ENCODE peak calls at places on chromosome 2, in eight cellular contexts. N is endodermal cell, L is pancreas, Y is choroid plexus epithelial cell, M is sigmoid colon, T is right lobe of liver, U is mesothelial cell of epicardium, I is fibroblast of villous mesenchyme. F is an unnamed sample.

GRCh38 chr2:232870766-232871371 is 805 bp downstream of the SNORC start:
- DNase-seq in U (no peak), Y (no peak), T (peak; percentile 41), N (no peak), L (no peak), I (no peak), M (peak; percentile 43), F (peak; percentile 50)

GRCh38 chr2:188601927-188602326 is 310.3 kb downstream of the GULP1 start:
- DNase-seq in N (no peak), U (no peak), T (no peak), Y (peak; percentile 15), I (no peak), M (no peak), L (no peak), F (no peak)

GRCh38 chr2:11877764-11878163 is 131.3 kb downstream of the LPIN1 start:
- DNase-seq in T (no peak), U (peak; percentile 2), N (no peak), Y (no peak), I (no peak), L (no peak), M (peak; percentile 8), F (no peak)

GRCh38 chr2:240412975-240413812 is 22.3 kb upstream of the GPC1 start:
- DNase-seq in L (peak; percentile 12), Y (no peak), U (no peak), T (peak; percentile 35), M (peak; percentile 56), N (peak; percentile 29), I (no peak), F (peak; percentile 59)

GRCh38 chr2:63012541-63012940 is 38.1 kb upstream of the OTX1 start:
- DNase-seq in I (peak; percentile 96), U (no peak), N (no peak), Y (peak; percentile 8), M (no peak), T (no peak), L (no peak), F (no peak)

GRCh38 chr2:109318150-109318948 is 189.3 kb downstream of the SH3RF3 start:
- DNase-seq in U (no peak), M (peak; percentile 95), T (no peak), Y (peak; percentile 91), I (peak; percentile 97), N (no peak), L (peak; percentile 53), F (peak; percentile 74)

GRCh38 chr2:33435518-33435917 is 40.9 kb upstream of the RASGRP3 start:
- DNase-seq in I (no peak), Y (no peak), N (no peak), T (no peak), U (no peak), L (no peak), M (no peak), F (no peak)

GRCh38 chr2:234823196-234823876 is 128.5 kb upstream of the SH3BP4 start:
- DNase-seq in U (no peak), I (no peak), M (peak; percentile 77), L (no peak), T (peak; percentile 59), Y (no peak), N (no peak), F (no peak)

GRCh38 chr2:141522702-141523101 is 608.1 kb downstream of the LRP1B start:
- DNase-seq in N (no peak), Y (peak; percentile 6), M (no peak), L (no peak), I (no peak), U (no peak), T (no peak), F (no peak)

GRCh38 chr2:5555636-5556035 is 136.5 kb upstream of the SOX11 start:
- DNase-seq in M (no peak), N (no peak), I (no peak), L (no peak), Y (no peak), U (no peak), T (no peak), F (no peak)

GRCh38 chr2:241865957-241866858 is 3.3 kb upstream of the RTP5 start:
- DNase-seq in M (no peak), N (peak; percentile 83), T (no peak), U (no peak), L (peak; percentile 19), I (no peak), Y (peak; percentile 43), F (no peak)

GRCh38 chr2:169131587-169132512 is 62.5 kb downstream of the DHRS9 start:
- DNase-seq in T (no peak), U (no peak), L (no peak), M (no peak), I (peak; percentile 44), N (no peak), Y (peak; percentile 72), F (no peak)

GRCh38 chr2:101677657-101678056 is 19.9 kb upstream of the MAP4K4 start:
- DNase-seq in U (no peak), N (no peak), L (no peak), M (no peak), Y (no peak), T (no peak), I (no peak), F (no peak)

GRCh38 chr2:46569061-46569560 is 89.7 kb downstream of the TMEM247 start:
- DNase-seq in T (no peak), I (peak; percentile 56), U (no peak), M (no peak), N (no peak), L (no peak), Y (no peak), F (no peak)

GRCh38 chr2:101007415-101008345 is 5.6 kb downstream of the RPL31 start:
- DNase-seq in Y (no peak), U (no peak), N (no peak), T (no peak), L (no peak), I (no peak), M (no peak), F (no peak)

GRCh38 chr2:180991361-180991760 is 11.0 kb downstream of the UBE2E3 start:
- DNase-seq in M (no peak), I (no peak), Y (no peak), U (no peak), L (no peak), N (no peak), T (no peak), F (no peak)
- TF ChIP-seq CTCF in M (no peak), I (no peak), Y (no peak), U (peak; percentile 17), L (no peak), N (peak; percentile 63), T (no peak), F (no peak)

GRCh38 chr2:27127883-27128670 is 4.5 kb downstream of the ABHD1 start:
- DNase-seq in T (no peak), M (peak; percentile 27), I (no peak), L (no peak), Y (no peak), U (no peak), N (no peak), F (no peak)

GRCh38 chr2:27122791-27123190 is 824 bp upstream of the ABHD1 start:
- DNase-seq in I (no peak), Y (no peak), U (no peak), L (no peak), M (peak; percentile 59), T (no peak), N (no peak), F (no peak)

GRCh38 chr2:27126252-27126710 is 2.7 kb downstream of the ABHD1 start:
- DNase-seq in L (no peak), I (no peak), T (peak; percentile 78), M (peak; percentile 19), U (no peak), Y (no peak), N (no peak), F (no peak)

GRCh38 chr2:27125104-27125503 is 1.5 kb downstream of the ABHD1 start:
- DNase-seq in Y (no peak), I (no peak), L (no peak), N (no peak), T (no peak), M (no peak), U (no peak), F (no peak)

DNA sequence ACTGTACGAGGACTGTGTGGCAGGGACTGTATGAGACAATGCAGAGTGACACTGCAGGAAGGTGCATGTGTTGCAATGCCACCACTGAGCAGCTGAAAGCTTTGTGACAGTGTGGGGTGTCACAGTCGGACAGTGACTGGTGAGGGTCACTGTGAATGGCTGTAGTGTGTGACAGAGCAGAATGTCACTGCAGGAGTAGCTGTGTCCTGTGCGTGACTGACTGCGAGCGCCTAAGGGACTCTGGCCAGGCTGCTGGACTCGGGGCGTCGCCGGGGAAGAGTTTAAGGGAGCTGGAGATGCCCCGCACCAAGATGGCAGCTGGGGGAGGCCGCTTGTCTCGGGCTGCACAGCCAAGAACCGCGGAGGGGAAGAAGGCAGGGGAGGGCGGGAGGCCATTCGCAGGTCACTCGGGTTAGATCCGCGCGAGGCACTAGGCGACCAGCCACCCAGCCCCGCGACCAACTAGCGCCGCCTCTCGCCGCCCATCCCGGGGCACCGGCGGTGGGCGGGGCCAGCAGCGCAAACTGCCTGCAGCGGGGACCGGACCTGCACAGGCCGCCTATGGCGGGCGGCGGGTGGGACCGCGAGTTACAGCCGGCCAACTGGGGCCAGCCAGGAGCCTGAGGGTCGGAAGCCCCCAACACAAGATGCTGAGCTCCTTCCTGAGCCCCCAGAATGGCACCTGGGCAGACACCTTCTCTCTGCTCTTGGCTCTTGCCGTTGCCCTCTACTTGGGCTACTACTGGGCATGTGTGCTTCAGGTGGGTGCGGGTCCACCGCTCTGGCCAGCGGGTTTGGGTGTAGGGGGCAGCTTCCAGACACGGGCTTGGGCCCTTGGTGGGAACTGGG is at the start of gene ABHD1:
- DNase-seq in M (peak; percentile 79), U (peak; percentile 69), Y (no peak), N (peak; percentile 86), I (no peak), L (peak; percentile 72), T (peak; percentile 86), F (peak; percentile 85)
- TF ChIP-seq CTCF in M (no peak), U (no peak), Y (no peak), N (no peak), I (no peak), L (no peak), T (no peak), F (no peak)

DNA sequence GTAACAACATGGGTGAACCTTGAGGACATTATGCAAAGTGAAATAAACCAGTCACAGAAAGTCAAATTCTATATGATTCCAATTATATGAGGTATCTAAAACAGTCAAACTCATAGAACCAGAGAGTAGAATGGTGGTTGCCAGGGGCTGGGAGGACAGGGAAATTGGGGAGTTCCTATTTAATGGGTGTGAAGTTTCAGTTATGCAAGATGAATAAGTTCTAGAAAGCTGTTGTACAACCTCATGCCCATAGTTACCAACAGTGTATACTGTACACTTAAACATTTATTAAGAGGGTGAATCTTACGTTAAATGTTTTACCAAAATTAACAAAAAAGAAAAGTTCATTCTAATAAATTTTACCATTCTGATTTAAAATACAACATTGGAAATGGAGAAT is 92.7 kb upstream of the WDSUB1 start:
- DNase-seq in L (no peak), I (no peak), Y (no peak), U (no peak), N (no peak), M (no peak), T (no peak), F (no peak)
- TF ChIP-seq CTCF in L (no peak), I (no peak), Y (no peak), U (no peak), N (no peak), M (no peak), T (no peak), F (no peak)

DNA sequence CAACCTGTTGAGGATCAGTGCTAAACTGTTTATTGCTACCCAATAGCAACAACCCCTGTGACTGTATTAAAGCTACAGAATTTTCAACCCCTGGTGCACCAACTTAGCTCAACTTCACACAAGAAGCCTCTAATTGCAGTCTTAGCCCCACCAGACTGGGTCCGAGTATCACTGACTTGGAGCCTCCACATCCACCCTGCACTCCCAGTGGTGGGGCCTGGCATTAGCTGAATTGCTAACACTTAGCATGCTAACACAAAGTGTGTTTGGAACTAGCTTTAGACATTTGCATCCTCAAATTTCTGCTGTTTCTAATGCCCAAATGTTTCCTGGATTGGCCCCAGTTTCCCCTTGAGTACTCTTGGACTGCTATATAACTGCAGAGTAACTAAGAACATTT is 298.6 kb downstream of the AGPS start:
- DNase-seq in Y (no peak), I (no peak), L (no peak), M (no peak), N (peak; percentile 61), U (no peak), T (no peak), F (no peak)
- TF ChIP-seq CTCF in Y (no peak), I (no peak), L (no peak), M (no peak), N (peak; percentile 60), U (no peak), T (no peak), F (no peak)